ENCODE peak calls at places on chromosomes 11 and 22, in six cellular contexts. One of them, this sample, is unnamed. For H3K36me3, the result is how much of the 10 kb centered on the place peaks cover.

GRCh38 chr22:22745225-22746060 is 101.0 kb downstream of the GGTLC2 start:
- DNase-seq in CD4-positive, CD25-positive, alpha-beta regulatory T cell: peak
- DNase-seq in suprapubic skin: no peak
- DNase-seq in heart left ventricle: no peak
- DNase-seq in tibial artery: no peak
- DNase-seq in lower lobe of right lung: no peak
- DNase-seq in this sample: no peak

GRCh38 chr22:38863531-38864131 is 8.4 kb downstream of the CBX6 start:
- DNase-seq in tibial artery: peak
- DNase-seq in lower lobe of right lung: peak
- DNase-seq in CD4-positive, CD25-positive, alpha-beta regulatory T cell: no peak
- DNase-seq in heart left ventricle: no peak
- DNase-seq in suprapubic skin: peak
- DNase-seq in this sample: peak

GRCh38 chr11:27242591-27242990 is 120.4 kb downstream of the CCDC34 start:
- DNase-seq in heart left ventricle: no peak
- DNase-seq in tibial artery: no peak
- DNase-seq in CD4-positive, CD25-positive, alpha-beta regulatory T cell: no peak
- DNase-seq in lower lobe of right lung: no peak
- DNase-seq in suprapubic skin: no peak
- DNase-seq in this sample: no peak

GRCh38 chr11:9091044-9091936 is at the start of gene SCUBE2:
- DNase-seq in CD4-positive, CD25-positive, alpha-beta regulatory T cell: no peak
- DNase-seq in suprapubic skin: no peak
- DNase-seq in heart left ventricle: no peak
- DNase-seq in lower lobe of right lung: no peak
- DNase-seq in tibial artery: no peak
- DNase-seq in this sample: peak

GRCh38 chr11:44563716-44564115 is 1.7 kb upstream of the CD82 start:
- DNase-seq in suprapubic skin: no peak
- DNase-seq in lower lobe of right lung: no peak
- DNase-seq in CD4-positive, CD25-positive, alpha-beta regulatory T cell: no peak
- DNase-seq in heart left ventricle: no peak
- DNase-seq in tibial artery: no peak
- DNase-seq in this sample: no peak

GRCh38 chr22:25006354-25006753 is 53.8 kb downstream of the KIAA1671 start:
- DNase-seq in tibial artery: no peak
- DNase-seq in suprapubic skin: no peak
- DNase-seq in CD4-positive, CD25-positive, alpha-beta regulatory T cell: no peak
- DNase-seq in heart left ventricle: no peak
- DNase-seq in lower lobe of right lung: no peak
- DNase-seq in this sample: no peak

GRCh38 chr11:77529685-77530084 is 55.8 kb upstream of the PAK1 start:
- DNase-seq in lower lobe of right lung: no peak
- DNase-seq in heart left ventricle: no peak
- DNase-seq in tibial artery: no peak
- DNase-seq in suprapubic skin: no peak
- DNase-seq in CD4-positive, CD25-positive, alpha-beta regulatory T cell: no peak
- DNase-seq in this sample: no peak

GRCh38 chr11:64593156-64594105 is 2.4 kb downstream of the SLC22A12 start:
- DNase-seq in heart left ventricle: no peak
- DNase-seq in CD4-positive, CD25-positive, alpha-beta regulatory T cell: no peak
- DNase-seq in suprapubic skin: no peak
- DNase-seq in lower lobe of right lung: peak
- DNase-seq in tibial artery: no peak
- DNase-seq in this sample: peak

GRCh38 chr22:30782613-30783012 is 87.9 kb downstream of the OSBP2 start:
- DNase-seq in heart left ventricle: no peak
- DNase-seq in suprapubic skin: no peak
- DNase-seq in lower lobe of right lung: no peak
- DNase-seq in CD4-positive, CD25-positive, alpha-beta regulatory T cell: no peak
- DNase-seq in tibial artery: no peak
- DNase-seq in this sample: no peak

GRCh38 chr11:44112083-44112865 is 16.8 kb downstream of the EXT2 start:
- DNase-seq in lower lobe of right lung: no peak
- DNase-seq in tibial artery: no peak
- DNase-seq in CD4-positive, CD25-positive, alpha-beta regulatory T cell: no peak
- DNase-seq in heart left ventricle: peak
- DNase-seq in suprapubic skin: no peak
- DNase-seq in this sample: no peak

GRCh38 chr22:45082795-45083194 is 73.0 kb upstream of the PHF21B start:
- DNase-seq in tibial artery: no peak
- DNase-seq in suprapubic skin: no peak
- DNase-seq in lower lobe of right lung: no peak
- DNase-seq in heart left ventricle: no peak
- DNase-seq in CD4-positive, CD25-positive, alpha-beta regulatory T cell: no peak
- DNase-seq in this sample: no peak

GRCh38 chr22:20013382-20013871 is 3.2 kb downstream of the ARVCF start:
- DNase-seq in suprapubic skin: no peak
- DNase-seq in CD4-positive, CD25-positive, alpha-beta regulatory T cell: no peak
- DNase-seq in lower lobe of right lung: peak
- DNase-seq in tibial artery: no peak
- DNase-seq in heart left ventricle: peak
- DNase-seq in this sample: peak

GRCh38 chr22:31085493-31085824 is 4.3 kb downstream of the SMTN start:
- DNase-seq in lower lobe of right lung: no peak
- DNase-seq in suprapubic skin: no peak
- DNase-seq in heart left ventricle: peak
- DNase-seq in CD4-positive, CD25-positive, alpha-beta regulatory T cell: no peak
- DNase-seq in tibial artery: no peak
- DNase-seq in this sample: no peak

GRCh38 chr11:57703341-57703740 is 8.7 kb downstream of the MED19 start:
- DNase-seq in tibial artery: no peak
- DNase-seq in heart left ventricle: no peak
- DNase-seq in CD4-positive, CD25-positive, alpha-beta regulatory T cell: no peak
- DNase-seq in suprapubic skin: no peak
- DNase-seq in lower lobe of right lung: no peak
- DNase-seq in this sample: no peak

GRCh38 chr11:86502137-86502536 is 127.5 kb downstream of the CCDC81 start:
- DNase-seq in heart left ventricle: no peak
- DNase-seq in tibial artery: no peak
- DNase-seq in CD4-positive, CD25-positive, alpha-beta regulatory T cell: no peak
- DNase-seq in suprapubic skin: no peak
- DNase-seq in lower lobe of right lung: no peak
- DNase-seq in this sample: no peak

GRCh38 chr11:93494341-93494740 is 48.9 kb downstream of the SMCO4 start:
- DNase-seq in lower lobe of right lung: no peak
- DNase-seq in suprapubic skin: no peak
- DNase-seq in tibial artery: no peak
- DNase-seq in CD4-positive, CD25-positive, alpha-beta regulatory T cell: no peak
- DNase-seq in heart left ventricle: no peak
- DNase-seq in this sample: no peak

DNA sequence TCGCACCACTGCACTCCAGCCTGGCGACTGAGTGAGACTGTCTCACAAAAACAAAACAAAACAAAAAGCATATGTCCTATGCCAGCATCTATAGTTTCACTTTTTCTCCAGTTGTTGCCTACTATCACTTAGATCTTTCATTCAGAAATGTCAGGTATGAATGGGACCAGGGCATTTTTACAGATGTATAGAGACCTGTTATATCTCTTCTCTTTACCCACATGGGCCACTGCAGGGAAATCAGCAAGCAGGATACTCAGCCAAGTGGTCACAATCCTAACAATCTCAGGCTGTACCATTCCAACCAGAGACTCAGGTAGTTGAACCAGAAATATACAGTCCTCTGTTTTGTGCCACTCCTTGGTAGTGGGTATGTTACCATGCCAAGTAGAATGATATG is 16.0 kb upstream of the SREBF2 start:
- DNase-seq in suprapubic skin: no peak
- DNase-seq in heart left ventricle: no peak
- DNase-seq in CD4-positive, CD25-positive, alpha-beta regulatory T cell: no peak
- DNase-seq in tibial artery: no peak
- DNase-seq in lower lobe of right lung: no peak
- DNase-seq in this sample: no peak
- H3K36me3 ChIP-seq in suprapubic skin: under half
- H3K36me3 ChIP-seq in heart left ventricle: under half
- H3K36me3 ChIP-seq in CD4-positive, CD25-positive, alpha-beta regulatory T cell: under half
- H3K36me3 ChIP-seq in tibial artery: under half
- H3K36me3 ChIP-seq in lower lobe of right lung: under half
- H3K36me3 ChIP-seq in this sample: under half

GRCh38 chr11:67431346-67432249 is 3.3 kb downstream of the RPS6KB2 start:
- DNase-seq in heart left ventricle: no peak
- DNase-seq in suprapubic skin: no peak
- DNase-seq in tibial artery: no peak
- DNase-seq in lower lobe of right lung: no peak
- DNase-seq in CD4-positive, CD25-positive, alpha-beta regulatory T cell: no peak
- DNase-seq in this sample: no peak

GRCh38 chr11:67428052-67429001 is at the start of gene RPS6KB2:
- DNase-seq in suprapubic skin: peak
- DNase-seq in heart left ventricle: peak
- DNase-seq in CD4-positive, CD25-positive, alpha-beta regulatory T cell: peak
- DNase-seq in tibial artery: peak
- DNase-seq in lower lobe of right lung: peak
- DNase-seq in this sample: peak

GRCh38 chr11:67429038-67429668 is 859 bp downstream of the RPS6KB2 start:
- DNase-seq in heart left ventricle: no peak
- DNase-seq in CD4-positive, CD25-positive, alpha-beta regulatory T cell: no peak
- DNase-seq in tibial artery: no peak
- DNase-seq in suprapubic skin: no peak
- DNase-seq in lower lobe of right lung: no peak
- DNase-seq in this sample: no peak

GRCh38 chr11:67432655-67433349 is 4.5 kb downstream of the RPS6KB2 start:
- DNase-seq in CD4-positive, CD25-positive, alpha-beta regulatory T cell: no peak
- DNase-seq in lower lobe of right lung: no peak
- DNase-seq in tibial artery: no peak
- DNase-seq in suprapubic skin: no peak
- DNase-seq in heart left ventricle: no peak
- DNase-seq in this sample: peak

GRCh38 chr11:67429722-67430121 is 1.4 kb downstream of the RPS6KB2 start:
- DNase-seq in CD4-positive, CD25-positive, alpha-beta regulatory T cell: no peak
- DNase-seq in heart left ventricle: no peak
- DNase-seq in tibial artery: no peak
- DNase-seq in suprapubic skin: no peak
- DNase-seq in lower lobe of right lung: no peak
- DNase-seq in this sample: no peak
- H3K4me3 ChIP-seq in CD4-positive, CD25-positive, alpha-beta regulatory T cell: peak
- H3K4me3 ChIP-seq in heart left ventricle: no peak
- H3K4me3 ChIP-seq in tibial artery: no peak
- H3K4me3 ChIP-seq in suprapubic skin: peak
- H3K4me3 ChIP-seq in lower lobe of right lung: peak
- H3K4me3 ChIP-seq in this sample: peak

GRCh38 chr11:124483422-124483821 is 37.9 kb upstream of the OR8B8 start:
- DNase-seq in tibial artery: no peak
- DNase-seq in heart left ventricle: no peak
- DNase-seq in lower lobe of right lung: no peak
- DNase-seq in suprapubic skin: no peak
- DNase-seq in CD4-positive, CD25-positive, alpha-beta regulatory T cell: no peak
- DNase-seq in this sample: no peak

GRCh38 chr11:124481365-124482323 is 36.1 kb upstream of the OR8B8 start:
- DNase-seq in CD4-positive, CD25-positive, alpha-beta regulatory T cell: no peak
- DNase-seq in lower lobe of right lung: no peak
- DNase-seq in tibial artery: peak
- DNase-seq in suprapubic skin: no peak
- DNase-seq in heart left ventricle: peak
- DNase-seq in this sample: no peak

GRCh38 chr11:124482362-124483147 is 37.1 kb upstream of the OR8B8 start:
- DNase-seq in suprapubic skin: no peak
- DNase-seq in CD4-positive, CD25-positive, alpha-beta regulatory T cell: no peak
- DNase-seq in tibial artery: no peak
- DNase-seq in heart left ventricle: no peak
- DNase-seq in lower lobe of right lung: no peak
- DNase-seq in this sample: peak
- H3K27ac ChIP-seq in suprapubic skin: no peak
- H3K27ac ChIP-seq in CD4-positive, CD25-positive, alpha-beta regulatory T cell: no peak
- H3K27ac ChIP-seq in tibial artery: no peak
- H3K27ac ChIP-seq in heart left ventricle: no peak
- H3K27ac ChIP-seq in lower lobe of right lung: no peak
- H3K27ac ChIP-seq in this sample: no peak

DNA sequence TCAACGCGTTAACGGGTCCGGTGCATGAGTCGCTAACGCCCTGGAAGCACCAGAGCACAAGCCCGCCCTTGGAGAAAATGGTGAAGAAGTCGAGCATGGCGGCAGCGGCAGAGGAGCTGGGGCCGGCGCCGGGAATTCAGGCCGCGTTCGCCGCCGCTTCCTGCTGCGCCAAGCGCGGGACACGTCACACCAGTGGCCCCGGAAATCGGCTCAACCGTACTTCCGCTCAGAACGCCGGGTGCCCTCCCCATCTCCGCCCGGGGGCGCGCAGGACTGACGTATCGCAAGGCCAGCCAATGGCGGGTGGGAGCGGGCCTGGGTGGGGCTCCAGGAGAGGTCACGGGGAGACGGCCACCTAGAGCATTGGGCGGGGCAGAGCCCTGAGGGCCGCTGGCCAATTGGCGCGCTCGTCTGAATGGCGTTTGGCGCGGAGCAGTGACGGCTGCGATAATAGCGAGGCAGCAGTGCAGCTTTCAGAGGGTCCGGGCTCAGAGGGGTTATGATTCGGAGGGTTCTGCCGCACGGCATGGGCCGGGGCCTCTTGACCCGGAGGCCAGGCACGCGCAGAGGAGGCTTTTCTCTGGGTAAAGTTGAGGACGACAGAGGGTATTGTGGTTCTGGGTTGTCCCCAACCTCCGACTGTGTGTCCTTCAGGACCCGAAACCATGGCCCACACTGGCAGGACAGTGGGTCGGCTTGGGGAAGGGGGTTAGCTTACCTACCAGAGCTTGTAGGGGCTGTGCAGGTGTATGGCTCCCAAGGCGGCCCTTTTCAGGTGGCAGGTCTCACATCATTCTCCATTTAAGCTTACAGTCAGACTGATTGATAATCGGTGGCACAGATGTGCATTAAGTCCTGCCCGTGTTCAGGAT is at the start of the genes FOXRED1 and SRPRA:
- DNase-seq in lower lobe of right lung: peak
- DNase-seq in tibial artery: peak
- DNase-seq in CD4-positive, CD25-positive, alpha-beta regulatory T cell: peak
- DNase-seq in suprapubic skin: peak
- DNase-seq in heart left ventricle: peak
- DNase-seq in this sample: peak
- H3K36me3 ChIP-seq in lower lobe of right lung: under half
- H3K36me3 ChIP-seq in tibial artery: under half
- H3K36me3 ChIP-seq in CD4-positive, CD25-positive, alpha-beta regulatory T cell: under half
- H3K36me3 ChIP-seq in suprapubic skin: under half
- H3K36me3 ChIP-seq in heart left ventricle: under half
- H3K36me3 ChIP-seq in this sample: under half

GRCh38 chr11:115129771-115130306 is 374.4 kb downstream of the CADM1 start:
- DNase-seq in CD4-positive, CD25-positive, alpha-beta regulatory T cell: no peak
- DNase-seq in suprapubic skin: no peak
- DNase-seq in heart left ventricle: no peak
- DNase-seq in tibial artery: no peak
- DNase-seq in lower lobe of right lung: no peak
- DNase-seq in this sample: no peak

GRCh38 chr11:115126092-115126491 is 378.1 kb downstream of the CADM1 start:
- DNase-seq in CD4-positive, CD25-positive, alpha-beta regulatory T cell: no peak
- DNase-seq in lower lobe of right lung: no peak
- DNase-seq in tibial artery: no peak
- DNase-seq in heart left ventricle: no peak
- DNase-seq in suprapubic skin: no peak
- DNase-seq in this sample: no peak

GRCh38 chr11:115128226-115128625 is 376.0 kb downstream of the CADM1 start:
- DNase-seq in lower lobe of right lung: no peak
- DNase-seq in CD4-positive, CD25-positive, alpha-beta regulatory T cell: no peak
- DNase-seq in tibial artery: no peak
- DNase-seq in suprapubic skin: no peak
- DNase-seq in heart left ventricle: no peak
- DNase-seq in this sample: no peak

GRCh38 chr11:115127790-115128189 is 376.4 kb downstream of the CADM1 start:
- DNase-seq in suprapubic skin: no peak
- DNase-seq in heart left ventricle: no peak
- DNase-seq in lower lobe of right lung: no peak
- DNase-seq in CD4-positive, CD25-positive, alpha-beta regulatory T cell: no peak
- DNase-seq in tibial artery: no peak
- DNase-seq in this sample: no peak

GRCh38 chr11:115126515-115127208 is 377.6 kb downstream of the CADM1 start:
- DNase-seq in lower lobe of right lung: no peak
- DNase-seq in heart left ventricle: no peak
- DNase-seq in tibial artery: no peak
- DNase-seq in CD4-positive, CD25-positive, alpha-beta regulatory T cell: no peak
- DNase-seq in suprapubic skin: no peak
- DNase-seq in this sample: no peak
- H3K4me3 ChIP-seq in lower lobe of right lung: no peak
- H3K4me3 ChIP-seq in heart left ventricle: no peak
- H3K4me3 ChIP-seq in tibial artery: no peak
- H3K4me3 ChIP-seq in CD4-positive, CD25-positive, alpha-beta regulatory T cell: no peak
- H3K4me3 ChIP-seq in suprapubic skin: no peak
- H3K4me3 ChIP-seq in this sample: no peak

This sample was measured in spleen.